ENCODE peak calls at places on chromosomes 11 and 22, in nine cellular contexts. M is esophagus squamous epithelium, I is A549, D is Caco-2, F is transverse colon, N is ovary, U is tibial artery, Z is heart left ventricle, C is tibial nerve. J is an unnamed sample. For H3K4me1, the result is how much of the 10 kb centered on the place peaks cover.

GRCh38 chr11:121555172-121555571 is 102.4 kb upstream of the SORL1-AS1 start:
- DNase-seq in D (no peak), C (no peak), Z (no peak), N (no peak), I (no peak), M (no peak), F (no peak), U (no peak), J (no peak)

GRCh38 chr11:59716051-59716450 is 2.4 kb upstream of the OR10V1 start:
- DNase-seq in N (no peak), U (no peak), D (no peak), I (no peak), M (no peak), F (no peak), C (no peak), Z (no peak), J (no peak)

GRCh38 chr11:77300695-77301094 is 791 bp downstream of the GDPD4 start:
- DNase-seq in F (no peak), I (peak), C (no peak), U (no peak), D (no peak), Z (no peak), N (no peak), M (no peak), J (no peak)

GRCh38 chr11:17207317-17208256 is at the start of gene PIK3C2A:
- DNase-seq in Z (peak), F (peak), C (peak), N (peak), M (peak), D (peak), U (peak), I (peak), J (peak)

GRCh38 chr11:66967670-66968425 is 7.3 kb upstream of the C11orf86 start:
- DNase-seq in I (no peak), D (no peak), M (no peak), F (no peak), U (no peak), Z (no peak), N (no peak), C (no peak), J (no peak)

GRCh38 chr11:2944953-2945756 is 15.9 kb upstream of the PHLDA2 start:
- DNase-seq in D (no peak), C (peak), I (no peak), N (peak), F (peak), M (no peak), U (peak), Z (peak), J (peak)

GRCh38 chr22:48478124-48478523 is 1349.5 kb downstream of the BRD1 start:
- DNase-seq in Z (no peak), N (no peak), I (no peak), M (no peak), U (peak), D (no peak), F (no peak), C (no peak), J (no peak)

GRCh38 chr11:126857860-126858808 is 142.4 kb downstream of the KIRREL3 start:
- DNase-seq in N (no peak), D (no peak), F (no peak), M (no peak), C (no peak), U (no peak), Z (no peak), I (no peak), J (no peak)

GRCh38 chr11:16978021-16978370 is 36.2 kb downstream of the PLEKHA7 start:
- DNase-seq in U (no peak), F (no peak), M (no peak), I (no peak), D (no peak), Z (no peak), N (no peak), C (no peak), J (no peak)

GRCh38 chr22:22558071-22558971 is 744 bp downstream of the PRAME start:
- DNase-seq in F (no peak), U (no peak), N (no peak), I (peak), C (no peak), M (no peak), Z (no peak), D (no peak), J (no peak)

GRCh38 chr11:43269229-43269928 is 42.4 kb upstream of the API5 start:
- DNase-seq in N (no peak), I (no peak), C (no peak), M (no peak), D (no peak), U (no peak), F (no peak), Z (no peak), J (no peak)

GRCh38 chr11:1305558-1306056 is 3.8 kb downstream of the TOLLIP start:
- DNase-seq in C (no peak), D (no peak), M (no peak), Z (no peak), F (no peak), I (no peak), U (no peak), N (no peak), J (no peak)

GRCh38 chr22:42196454-42196853 is 65.8 kb upstream of the CYP2D6 start:
- DNase-seq in F (no peak), Z (no peak), D (no peak), M (no peak), U (no peak), I (no peak), N (no peak), C (no peak), J (no peak)

GRCh38 chr11:12914401-12914912 is 94.7 kb upstream of the RASSF10 start:
- DNase-seq in F (peak), D (peak), I (peak), N (peak), C (peak), Z (peak), U (peak), M (no peak), J (no peak)

GRCh38 chr11:109851780-109852390 is 241.3 kb upstream of the ZC3H12C start:
- DNase-seq in M (no peak), I (no peak), D (no peak), N (no peak), C (no peak), F (no peak), Z (no peak), U (no peak), J (no peak)

GRCh38 chr11:68010058-68011041 is at the start of gene ALDH3B1:
- DNase-seq in N (peak), U (peak), F (peak), I (peak), C (peak), M (peak), Z (peak), D (peak), J (peak)

GRCh38 chr11:10659339-10660216 is 34.0 kb downstream of the IRAG1 start:
- DNase-seq in N (peak), U (peak), I (peak), M (no peak), C (no peak), Z (no peak), D (peak), F (peak), J (peak)

GRCh38 chr11:14538271-14538925 is 18.2 kb upstream of the PSMA1 start:
- DNase-seq in U (no peak), N (no peak), I (no peak), F (no peak), M (no peak), Z (no peak), D (no peak), C (no peak), J (no peak)

GRCh38 chr11:63866211-63866610 is 27.3 kb downstream of the MARK2 start:
- DNase-seq in F (peak), Z (no peak), D (no peak), M (no peak), U (peak), C (peak), N (no peak), I (no peak), J (peak)

GRCh38 chr11:132099692-132100091 is 729.3 kb downstream of the NTM start:
- DNase-seq in I (no peak), D (no peak), Z (no peak), U (no peak), F (no peak), M (no peak), C (no peak), N (no peak), J (no peak)

GRCh38 chr11:106395716-106396349 is 318.4 kb downstream of the AASDHPPT start:
- DNase-seq in M (no peak), N (no peak), Z (no peak), C (no peak), I (no peak), U (no peak), F (no peak), D (no peak), J (no peak)

GRCh38 chr11:19160839-19161238 is 40.9 kb downstream of the CSRP3 start:
- DNase-seq in U (no peak), M (no peak), C (no peak), F (no peak), D (no peak), Z (no peak), I (no peak), N (no peak), J (no peak)

GRCh38 chr11:68441466-68442230 is 18.9 kb upstream of the PPP6R3 start:
- DNase-seq in N (no peak), D (no peak), Z (no peak), U (no peak), C (no peak), F (no peak), I (no peak), M (no peak), J (no peak)

GRCh38 chr22:18110194-18110943 is at the start of gene TUBA8:
- DNase-seq in U (no peak), I (no peak), Z (peak), N (peak), D (no peak), F (peak), M (no peak), C (no peak), J (no peak)

GRCh38 chr22:37905534-37906363 is at the start of gene MICALL1:
- DNase-seq in Z (peak), F (peak), I (peak), D (peak), M (no peak), U (peak), N (peak), C (peak), J (peak)

GRCh38 chr11:65366340-65366773 is 11.8 kb downstream of the TIGD3 start:
- DNase-seq in F (peak), C (no peak), I (peak), U (no peak), N (no peak), D (peak), M (no peak), Z (no peak), J (no peak)

GRCh38 chr11:11604340-11604992 is 17.3 kb downstream of the GALNT18 start:
- DNase-seq in I (no peak), U (no peak), Z (no peak), M (no peak), N (no peak), C (no peak), F (no peak), D (no peak), J (peak)

GRCh38 chr11:69746780-69747742 is 28.1 kb downstream of the FGF4 start:
- DNase-seq in M (no peak), F (no peak), N (no peak), I (no peak), Z (no peak), D (no peak), U (no peak), C (no peak), J (no peak)

GRCh38 chr22:40679964-40680818 is 907 bp downstream of the MCHR1 start:
- DNase-seq in M (no peak), Z (no peak), C (no peak), D (no peak), I (no peak), U (no peak), F (no peak), N (peak), J (no peak)

GRCh38 chr11:2791521-2792375 is 92.0 kb upstream of the KCNQ1OT1 start:
- DNase-seq in C (peak), Z (peak), F (peak), N (peak), M (no peak), U (peak), D (peak), I (no peak), J (no peak)

GRCh38 chr11:93908689-93909088 is 58.3 kb upstream of the VSTM5 start:
- DNase-seq in U (no peak), Z (no peak), F (no peak), N (no peak), D (no peak), M (no peak), I (no peak), C (no peak), J (no peak)

GRCh38 chr22:23376256-23376655 is 195.9 kb downstream of the BCR start:
- DNase-seq in U (no peak), D (no peak), C (no peak), Z (no peak), M (no peak), F (peak), I (peak), N (no peak), J (no peak)

GRCh38 chr11:79080506-79080905 is 360.3 kb downstream of the TENM4 start:
- DNase-seq in D (no peak), C (no peak), F (no peak), I (no peak), N (no peak), U (no peak), M (no peak), Z (no peak), J (no peak)

GRCh38 chr11:123429851-123430735 is at the start of gene GRAMD1B:
- DNase-seq in F (peak), M (no peak), I (peak), Z (peak), U (no peak), N (peak), C (no peak), D (peak), J (peak)

GRCh38 chr11:116831790-116832349 is 2.2 kb downstream of the APOC3 start:
- DNase-seq in D (no peak), C (no peak), M (no peak), Z (no peak), F (no peak), U (no peak), N (no peak), I (no peak), J (no peak)

GRCh38 chr11:15688351-15688792 is 573.6 kb downstream of the INSC start:
- DNase-seq in Z (peak), F (no peak), N (no peak), I (no peak), D (no peak), U (no peak), M (no peak), C (peak), J (no peak)

GRCh38 chr11:10931761-10932700 is 74.2 kb upstream of the ZBED5 start:
- DNase-seq in M (no peak), I (no peak), U (peak), Z (no peak), D (no peak), N (peak), C (no peak), F (peak), J (peak)

GRCh38 chr11:8230178-8230859 is 33.4 kb downstream of the LMO1 start:
- DNase-seq in D (no peak), N (no peak), Z (no peak), I (no peak), F (no peak), M (no peak), C (no peak), U (no peak), J (no peak)

GRCh38 chr11:8227156-8228152 is 36.2 kb downstream of the LMO1 start:
- DNase-seq in Z (no peak), C (no peak), M (no peak), I (no peak), D (no peak), U (no peak), N (no peak), F (no peak), J (no peak)

GRCh38 chr11:8229299-8230177 is 34.1 kb downstream of the LMO1 start:
- DNase-seq in C (no peak), Z (peak), U (no peak), F (peak), M (no peak), I (no peak), N (no peak), D (no peak), J (no peak)

GRCh38 chr11:8225589-8226036 is 38.1 kb downstream of the LMO1 start:
- DNase-seq in D (peak), N (peak), F (peak), C (peak), M (no peak), I (peak), Z (peak), U (peak), J (peak)

GRCh38 chr11:8228206-8228605 is 35.5 kb downstream of the LMO1 start:
- DNase-seq in U (no peak), D (no peak), I (no peak), Z (no peak), F (no peak), M (no peak), C (no peak), N (no peak), J (no peak)
- TF ChIP-seq CTCF in U (no peak), D (no peak), I (no peak), Z (no peak), F (no peak), M (no peak), C (no peak), N (no peak), J (no peak)

DNA sequence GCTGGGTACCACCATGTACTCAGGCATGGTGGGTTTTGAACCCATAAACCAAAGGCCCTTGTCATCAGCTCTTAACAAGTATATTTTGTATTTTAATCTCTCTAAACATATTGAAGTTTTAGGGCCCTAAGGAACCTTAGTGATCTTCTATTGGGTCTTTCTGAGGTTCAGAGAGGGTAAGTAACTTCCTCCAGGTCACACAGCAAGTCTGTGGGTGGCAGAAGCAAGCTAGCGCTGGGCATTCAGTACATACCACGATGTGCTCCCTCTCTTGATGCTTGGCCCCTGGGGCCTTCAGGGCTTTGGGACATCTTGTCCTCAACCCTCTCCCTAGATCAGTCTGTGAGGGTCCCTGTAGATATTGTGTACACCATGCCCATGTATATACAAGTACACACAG is 12.7 kb downstream of the RASD2 start:
- DNase-seq in Z (no peak), M (no peak), I (no peak), D (no peak), U (no peak), C (no peak), N (no peak), F (no peak), J (no peak)
- H3K4me1 ChIP-seq in Z (under half), M (under half), I (under half), D (under half), U (under half), C (under half), N (under half), F (under half), J (under half)

GRCh38 chr22:27490080-27490479 is 311.5 kb downstream of the MN1 start:
- DNase-seq in F (no peak), I (no peak), M (no peak), Z (no peak), N (no peak), U (no peak), D (no peak), C (no peak), J (no peak)

GRCh38 chr22:27485842-27486241 is 315.7 kb downstream of the MN1 start:
- DNase-seq in I (no peak), N (no peak), D (no peak), M (no peak), U (no peak), F (no peak), Z (no peak), C (no peak), J (no peak)

GRCh38 chr22:27487600-27488450 is 313.7 kb downstream of the MN1 start:
- DNase-seq in M (no peak), U (no peak), D (peak), C (no peak), Z (no peak), N (no peak), I (no peak), F (no peak), J (no peak)

GRCh38 chr22:27489265-27489675 is 312.3 kb downstream of the MN1 start:
- DNase-seq in F (peak), N (no peak), D (peak), U (no peak), I (no peak), M (no peak), Z (no peak), C (no peak), J (no peak)

GRCh38 chr22:27488456-27489224 is 312.9 kb downstream of the MN1 start:
- DNase-seq in N (no peak), Z (no peak), F (no peak), D (no peak), M (no peak), C (no peak), I (no peak), U (peak), J (no peak)
- TF ChIP-seq CTCF in N (no peak), Z (no peak), F (no peak), D (no peak), M (no peak), C (no peak), I (no peak), U (peak), J (no peak)

DNA sequence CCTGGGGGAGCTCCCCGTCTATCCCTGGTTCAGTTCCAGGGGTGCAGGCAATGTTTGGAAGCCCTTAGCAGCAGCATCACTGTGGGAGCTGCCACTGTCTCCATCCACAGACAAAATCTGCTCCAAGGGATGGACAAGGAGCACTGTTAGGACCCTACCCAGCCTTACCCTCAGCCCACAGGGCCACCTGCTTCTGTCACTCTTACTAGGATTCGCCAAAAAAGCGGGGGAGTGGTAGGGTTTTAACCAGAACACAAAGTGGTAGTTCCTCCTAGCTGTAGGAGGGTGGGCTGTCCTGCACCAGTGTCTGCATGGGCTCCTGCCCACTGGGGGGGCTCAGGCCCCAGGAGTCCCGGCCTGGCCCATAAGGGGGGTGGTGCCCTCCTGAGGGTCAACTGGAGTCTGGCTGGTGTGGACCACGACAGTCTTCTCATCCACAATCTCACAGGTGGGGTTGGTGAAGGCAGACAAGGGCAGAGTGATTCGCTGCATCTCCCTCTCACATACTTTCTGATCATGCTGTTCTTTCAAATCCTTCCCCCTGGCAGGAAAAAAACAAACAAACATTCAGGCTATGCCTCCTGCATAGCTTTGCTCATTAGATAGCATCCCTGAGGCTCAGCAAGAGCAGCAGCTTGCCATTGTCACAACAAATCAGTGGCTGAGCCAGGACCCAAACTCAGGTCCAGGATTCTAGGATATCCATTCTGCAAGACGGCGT is 9.4 kb downstream of the PIK3IP1 start:
- DNase-seq in F (no peak), M (no peak), U (no peak), I (no peak), C (no peak), Z (no peak), D (no peak), N (no peak), J (no peak)
- H3K4me1 ChIP-seq in F (under half), M (half or more), U (under half), I (under half), C (under half), Z (under half), D (under half), N (under half), J (under half)

GRCh38 chr11:102523887-102524286 is 6.7 kb downstream of the MMP7 start:
- DNase-seq in Z (no peak), C (no peak), D (no peak), M (no peak), N (no peak), F (no peak), I (no peak), U (no peak), J (no peak)
- TF ChIP-seq CTCF in Z (no peak), C (no peak), D (no peak), M (no peak), N (no peak), F (no peak), I (no peak), U (no peak), J (no peak)

DNA sequence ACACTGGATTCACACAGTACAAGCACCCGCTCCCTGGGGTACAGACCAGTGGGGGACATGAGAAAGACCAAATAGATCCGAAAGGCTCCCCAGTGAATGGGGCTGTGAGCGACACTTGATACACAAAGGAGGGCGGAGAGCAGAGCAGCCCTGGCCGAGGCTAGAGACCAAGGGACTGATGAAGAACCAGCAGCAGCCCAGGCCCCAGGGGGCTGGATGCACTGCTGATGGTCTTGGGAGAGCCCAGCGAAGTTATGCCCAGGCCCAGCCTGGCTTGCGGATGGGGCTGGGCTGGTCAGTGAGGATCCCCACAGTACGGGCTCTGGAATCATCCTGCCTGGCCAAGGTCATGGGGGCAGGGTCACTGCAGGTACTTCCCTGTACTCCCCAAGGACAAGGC is 23.2 kb downstream of the ARHGAP1 start:
- DNase-seq in N (peak), Z (no peak), C (no peak), U (no peak), I (no peak), F (no peak), D (no peak), M (no peak), J (no peak)
- H3K4me1 ChIP-seq in N (under half), Z (under half), C (under half), U (under half), I (under half), F (under half), D (under half), M (half or more), J (under half)